ENCODE peak calls at places on chromosome 1, in seven cellular contexts. One of them, this sample, is unnamed.

GRCh38 chr1:3564921-3565831 is 46.1 kb downstream of the MEGF6 start:
- DNase-seq in Calu3: peak
- DNase-seq in MCF 10A: peak
- DNase-seq in CD8-positive, alpha-beta T cell: peak
- DNase-seq in left ventricle myocardium inferior: no peak
- DNase-seq in H9: peak
- DNase-seq in transverse colon: no peak
- DNase-seq in this sample: peak

GRCh38 chr1:37574834-37575479 is 18.2 kb downstream of the DNALI1 start:
- DNase-seq in Calu3: no peak
- DNase-seq in MCF 10A: no peak
- DNase-seq in CD8-positive, alpha-beta T cell: no peak
- DNase-seq in left ventricle myocardium inferior: no peak
- DNase-seq in H9: no peak
- DNase-seq in transverse colon: no peak
- DNase-seq in this sample: no peak

GRCh38 chr1:45687753-45688737 is at the start of gene TMEM69:
- DNase-seq in Calu3: peak
- DNase-seq in MCF 10A: peak
- DNase-seq in CD8-positive, alpha-beta T cell: peak
- DNase-seq in left ventricle myocardium inferior: peak
- DNase-seq in H9: peak
- DNase-seq in transverse colon: peak
- DNase-seq in this sample: peak

GRCh38 chr1:151547119-151547899 is 7.2 kb downstream of the TUFT1 start:
- DNase-seq in Calu3: peak
- DNase-seq in MCF 10A: peak
- DNase-seq in CD8-positive, alpha-beta T cell: no peak
- DNase-seq in left ventricle myocardium inferior: peak
- DNase-seq in H9: peak
- DNase-seq in transverse colon: peak
- DNase-seq in this sample: no peak

GRCh38 chr1:228735871-228736586 is 750 bp downstream of the RHOU start:
- DNase-seq in Calu3: peak
- DNase-seq in MCF 10A: no peak
- DNase-seq in CD8-positive, alpha-beta T cell: peak
- DNase-seq in left ventricle myocardium inferior: peak
- DNase-seq in H9: peak
- DNase-seq in transverse colon: peak
- DNase-seq in this sample: no peak

GRCh38 chr1:116489231-116489697 is 81.6 kb downstream of the CD58 start:
- DNase-seq in Calu3: peak
- DNase-seq in MCF 10A: no peak
- DNase-seq in CD8-positive, alpha-beta T cell: no peak
- DNase-seq in left ventricle myocardium inferior: no peak
- DNase-seq in H9: no peak
- DNase-seq in transverse colon: peak
- DNase-seq in this sample: no peak

GRCh38 chr1:54971317-54971791 is 9.1 kb upstream of the TMEM61 start:
- DNase-seq in Calu3: peak
- DNase-seq in MCF 10A: peak
- DNase-seq in CD8-positive, alpha-beta T cell: no peak
- DNase-seq in left ventricle myocardium inferior: no peak
- DNase-seq in H9: no peak
- DNase-seq in transverse colon: no peak
- DNase-seq in this sample: no peak

GRCh38 chr1:21175324-21175669 is 1.4 kb downstream of the EIF4G3 start:
- DNase-seq in Calu3: no peak
- DNase-seq in MCF 10A: peak
- DNase-seq in CD8-positive, alpha-beta T cell: peak
- DNase-seq in left ventricle myocardium inferior: peak
- DNase-seq in H9: no peak
- DNase-seq in transverse colon: peak
- DNase-seq in this sample: no peak

GRCh38 chr1:96080925-96081324 is 640.7 kb upstream of the PTBP2 start:
- DNase-seq in Calu3: no peak
- DNase-seq in MCF 10A: peak
- DNase-seq in CD8-positive, alpha-beta T cell: no peak
- DNase-seq in left ventricle myocardium inferior: no peak
- DNase-seq in H9: no peak
- DNase-seq in transverse colon: no peak
- DNase-seq in this sample: peak

GRCh38 chr1:22140681-22141080 is 2.2 kb downstream of the WNT4 start:
- DNase-seq in Calu3: peak
- DNase-seq in MCF 10A: no peak
- DNase-seq in CD8-positive, alpha-beta T cell: no peak
- DNase-seq in left ventricle myocardium inferior: no peak
- DNase-seq in H9: no peak
- DNase-seq in transverse colon: no peak
- DNase-seq in this sample: no peak

GRCh38 chr1:167532375-167532774 is 14.0 kb upstream of the CD247 start:
- DNase-seq in Calu3: no peak
- DNase-seq in MCF 10A: no peak
- DNase-seq in CD8-positive, alpha-beta T cell: no peak
- DNase-seq in left ventricle myocardium inferior: no peak
- DNase-seq in H9: no peak
- DNase-seq in transverse colon: no peak
- DNase-seq in this sample: no peak

DNA sequence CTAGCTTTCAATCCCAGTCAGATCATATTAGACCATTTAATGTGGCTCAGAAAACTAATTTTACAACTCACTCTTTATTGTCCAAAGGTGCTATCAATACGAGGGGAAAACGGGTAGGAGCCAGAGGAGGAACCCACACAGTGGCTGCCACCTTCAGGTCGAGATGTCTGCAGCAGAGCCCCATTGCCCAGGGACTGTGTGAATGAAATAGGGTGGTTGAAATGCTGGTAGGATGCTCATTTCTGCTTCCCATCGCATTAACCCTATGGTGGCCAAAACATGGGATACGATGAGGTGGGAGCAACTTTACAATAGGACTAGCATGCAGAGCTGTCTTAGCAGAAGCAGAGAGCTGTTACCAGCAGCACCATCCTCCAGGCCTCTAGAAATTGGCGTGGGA is 69.6 kb upstream of the DESI2 start:
- DNase-seq in Calu3: no peak
- DNase-seq in MCF 10A: no peak
- DNase-seq in CD8-positive, alpha-beta T cell: no peak
- DNase-seq in left ventricle myocardium inferior: no peak
- DNase-seq in H9: no peak
- DNase-seq in transverse colon: no peak
- DNase-seq in this sample: no peak
- TF ChIP-seq CTCF in Calu3: no peak
- TF ChIP-seq CTCF in MCF 10A: no peak
- TF ChIP-seq CTCF in CD8-positive, alpha-beta T cell: no peak
- TF ChIP-seq CTCF in left ventricle myocardium inferior: no peak
- TF ChIP-seq CTCF in H9: peak
- TF ChIP-seq CTCF in transverse colon: no peak
- TF ChIP-seq CTCF in this sample: no peak

DNA sequence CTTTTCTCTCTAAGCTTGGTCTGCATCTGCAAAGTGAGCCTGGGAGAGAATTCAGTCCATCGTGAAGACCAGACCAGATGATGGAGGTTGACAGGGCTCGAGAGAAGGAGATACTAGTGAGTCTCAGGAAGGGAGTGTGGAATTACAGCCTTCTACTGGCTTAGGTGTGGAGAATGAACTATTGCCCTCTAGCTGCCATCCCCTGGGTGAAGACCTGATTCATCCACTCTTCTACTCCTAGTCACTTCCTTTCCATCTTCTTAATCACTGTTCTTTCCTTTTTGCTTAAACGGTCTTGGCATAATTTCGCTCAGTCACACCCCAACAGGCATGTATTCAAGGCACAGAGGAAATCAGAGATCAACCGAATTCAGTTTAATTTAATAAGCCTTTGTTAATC is 34.0 kb upstream of the HSD17B7 start:
- DNase-seq in Calu3: no peak
- DNase-seq in MCF 10A: peak
- DNase-seq in CD8-positive, alpha-beta T cell: no peak
- DNase-seq in left ventricle myocardium inferior: no peak
- DNase-seq in H9: no peak
- DNase-seq in transverse colon: no peak
- DNase-seq in this sample: no peak
- TF ChIP-seq CTCF in Calu3: no peak
- TF ChIP-seq CTCF in MCF 10A: no peak
- TF ChIP-seq CTCF in CD8-positive, alpha-beta T cell: no peak
- TF ChIP-seq CTCF in left ventricle myocardium inferior: peak
- TF ChIP-seq CTCF in H9: peak
- TF ChIP-seq CTCF in transverse colon: no peak
- TF ChIP-seq CTCF in this sample: no peak

DNA sequence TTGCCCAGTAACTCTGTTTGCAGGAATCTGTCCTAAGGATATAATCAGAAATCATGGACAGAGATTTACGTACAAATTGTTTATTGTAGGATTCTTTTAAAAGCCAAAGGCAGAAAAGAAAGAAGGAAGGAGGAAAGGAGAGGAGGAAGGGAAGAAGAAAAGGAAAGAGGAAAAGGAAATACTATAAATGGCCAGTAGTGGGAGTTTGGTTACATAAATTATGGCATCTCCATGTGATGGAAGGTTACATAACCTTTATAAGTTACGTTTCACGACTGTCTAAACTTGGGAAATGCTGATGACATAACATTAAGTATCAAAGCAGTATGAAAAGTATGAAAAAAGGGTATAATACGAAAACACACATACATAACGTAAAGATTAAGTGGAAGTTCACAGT is 39.0 kb downstream of the SMYD2 start:
- DNase-seq in Calu3: no peak
- DNase-seq in MCF 10A: no peak
- DNase-seq in CD8-positive, alpha-beta T cell: no peak
- DNase-seq in left ventricle myocardium inferior: no peak
- DNase-seq in H9: no peak
- DNase-seq in transverse colon: no peak
- DNase-seq in this sample: no peak
- TF ChIP-seq CTCF in Calu3: no peak
- TF ChIP-seq CTCF in MCF 10A: peak
- TF ChIP-seq CTCF in CD8-positive, alpha-beta T cell: no peak
- TF ChIP-seq CTCF in left ventricle myocardium inferior: peak
- TF ChIP-seq CTCF in H9: peak
- TF ChIP-seq CTCF in transverse colon: no peak
- TF ChIP-seq CTCF in this sample: no peak

DNA sequence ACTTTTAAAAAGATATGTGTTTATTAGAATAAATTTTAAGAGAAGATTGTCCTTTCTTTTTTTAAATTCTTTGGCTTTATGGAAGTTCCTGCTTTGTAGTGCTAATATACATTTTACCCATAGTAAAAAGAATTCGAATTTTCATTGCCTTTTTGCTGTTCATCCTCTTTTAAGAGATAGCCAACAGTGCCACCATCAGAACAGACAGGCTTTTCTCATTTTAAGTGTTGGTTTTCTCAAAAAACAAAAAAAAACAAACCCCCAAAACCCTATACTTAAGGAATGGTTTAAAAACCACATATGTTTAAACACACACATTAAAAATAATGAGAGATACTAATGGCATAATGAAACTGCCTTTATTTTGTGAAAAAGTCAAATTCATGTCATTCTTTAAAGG is 118.8 kb downstream of the NEK7 start:
- DNase-seq in Calu3: no peak
- DNase-seq in MCF 10A: no peak
- DNase-seq in CD8-positive, alpha-beta T cell: no peak
- DNase-seq in left ventricle myocardium inferior: no peak
- DNase-seq in H9: no peak
- DNase-seq in transverse colon: no peak
- DNase-seq in this sample: no peak
- TF ChIP-seq CTCF in Calu3: no peak
- TF ChIP-seq CTCF in MCF 10A: no peak
- TF ChIP-seq CTCF in CD8-positive, alpha-beta T cell: no peak
- TF ChIP-seq CTCF in left ventricle myocardium inferior: no peak
- TF ChIP-seq CTCF in H9: no peak
- TF ChIP-seq CTCF in transverse colon: no peak
- TF ChIP-seq CTCF in this sample: peak

DNA sequence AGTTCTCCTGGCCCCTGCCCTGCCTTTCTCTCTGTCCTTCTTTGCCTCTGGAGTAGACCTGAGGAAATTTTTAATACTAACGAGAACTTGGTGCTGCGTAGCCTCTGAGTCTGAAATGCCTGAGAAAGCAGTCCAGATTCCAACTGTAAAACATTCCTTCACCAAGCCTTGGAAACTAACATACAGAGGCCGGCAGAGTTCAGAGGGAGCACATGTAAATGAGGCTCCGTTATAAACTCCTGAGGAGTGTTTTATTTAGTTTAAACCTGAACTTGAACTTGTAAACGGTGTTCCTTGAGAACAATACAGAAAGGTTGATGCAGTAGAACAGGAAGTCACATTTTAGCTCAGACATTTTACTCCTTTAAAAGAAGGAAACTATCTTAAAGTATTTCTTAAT is 280.7 kb downstream of the TM2D1 start:
- DNase-seq in Calu3: no peak
- DNase-seq in MCF 10A: no peak
- DNase-seq in CD8-positive, alpha-beta T cell: no peak
- DNase-seq in left ventricle myocardium inferior: no peak
- DNase-seq in H9: no peak
- DNase-seq in transverse colon: peak
- DNase-seq in this sample: no peak
- TF ChIP-seq CTCF in Calu3: no peak
- TF ChIP-seq CTCF in MCF 10A: no peak
- TF ChIP-seq CTCF in CD8-positive, alpha-beta T cell: no peak
- TF ChIP-seq CTCF in left ventricle myocardium inferior: no peak
- TF ChIP-seq CTCF in H9: no peak
- TF ChIP-seq CTCF in transverse colon: no peak
- TF ChIP-seq CTCF in this sample: no peak